ENCODE peak calls at places on chromosomes 16 and 17, in four cellular contexts. One of them, this sample, is unnamed.

GRCh38 chr17:29120439-29120838 is 59.8 kb downstream of the MYO18A start:
- DNase-seq in A549: no peak
- DNase-seq in WTC11: no peak
- DNase-seq in K562: no peak
- DNase-seq in this sample: no peak

GRCh38 chr17:81429813-81430510 is 34.7 kb downstream of the BAHCC1 start:
- DNase-seq in A549: no peak
- DNase-seq in WTC11: no peak
- DNase-seq in K562: no peak
- DNase-seq in this sample: no peak

GRCh38 chr17:12180644-12181261 is 160.1 kb downstream of the MAP2K4 start:
- DNase-seq in A549: peak
- DNase-seq in WTC11: peak
- DNase-seq in K562: peak
- DNase-seq in this sample: peak

GRCh38 chr16:59632266-59632855 is 898.2 kb upstream of the GOT2 start:
- DNase-seq in A549: no peak
- DNase-seq in WTC11: no peak
- DNase-seq in K562: no peak
- DNase-seq in this sample: no peak

GRCh38 chr17:41777157-41777578 is 9.3 kb downstream of the JUP start:
- DNase-seq in A549: peak
- DNase-seq in WTC11: peak
- DNase-seq in K562: no peak
- DNase-seq in this sample: peak

GRCh38 chr16:57518520-57518919 is 17.9 kb downstream of the CCDC102A start:
- DNase-seq in A549: no peak
- DNase-seq in WTC11: peak
- DNase-seq in K562: no peak
- DNase-seq in this sample: no peak

GRCh38 chr17:44987194-44987882 is 19.2 kb upstream of the C1QL1 start:
- DNase-seq in A549: no peak
- DNase-seq in WTC11: peak
- DNase-seq in K562: no peak
- DNase-seq in this sample: no peak

GRCh38 chr16:3879258-3879886 is 1.1 kb downstream of the CREBBP start:
- DNase-seq in A549: no peak
- DNase-seq in WTC11: no peak
- DNase-seq in K562: peak
- DNase-seq in this sample: no peak

GRCh38 chr16:53692146-53692545 is 11.5 kb downstream of the RPGRIP1L start:
- DNase-seq in A549: no peak
- DNase-seq in WTC11: peak
- DNase-seq in K562: no peak
- DNase-seq in this sample: no peak

GRCh38 chr17:4898927-4899326 is 409 bp upstream of the C17orf107 start:
- DNase-seq in A549: no peak
- DNase-seq in WTC11: no peak
- DNase-seq in K562: no peak
- DNase-seq in this sample: no peak

GRCh38 chr17:73311428-73311780 is 397 bp downstream of the CDC42EP4 start:
- DNase-seq in A549: no peak
- DNase-seq in WTC11: no peak
- DNase-seq in K562: peak
- DNase-seq in this sample: no peak

GRCh38 chr16:86033016-86033474 is 134.1 kb downstream of the IRF8 start:
- DNase-seq in A549: no peak
- DNase-seq in WTC11: no peak
- DNase-seq in K562: no peak
- DNase-seq in this sample: no peak

GRCh38 chr16:49756971-49757743 is 98.8 kb downstream of the ZNF423 start:
- DNase-seq in A549: no peak
- DNase-seq in WTC11: no peak
- DNase-seq in K562: no peak
- DNase-seq in this sample: no peak

GRCh38 chr16:89922477-89922883 is 662 bp upstream of the TUBB3 start:
- DNase-seq in A549: peak
- DNase-seq in WTC11: peak
- DNase-seq in K562: peak
- DNase-seq in this sample: peak

GRCh38 chr17:45050680-45051059 is 762 bp downstream of the DCAKD start:
- DNase-seq in A549: peak
- DNase-seq in WTC11: no peak
- DNase-seq in K562: peak
- DNase-seq in this sample: peak

GRCh38 chr17:20156196-20157077 is 147.3 kb downstream of the SPECC1 start:
- DNase-seq in A549: peak
- DNase-seq in WTC11: peak
- DNase-seq in K562: peak
- DNase-seq in this sample: peak

GRCh38 chr16:30793508-30794069 is 6.6 kb upstream of the ZNF629 start:
- DNase-seq in A549: no peak
- DNase-seq in WTC11: no peak
- DNase-seq in K562: no peak
- DNase-seq in this sample: no peak

GRCh38 chr16:87233928-87234327 is 83.3 kb downstream of the C16orf95 start:
- DNase-seq in A549: no peak
- DNase-seq in WTC11: peak
- DNase-seq in K562: peak
- DNase-seq in this sample: peak

GRCh38 chr17:77011173-77012011 is 129.4 kb upstream of the SEC14L1 start:
- DNase-seq in A549: no peak
- DNase-seq in WTC11: peak
- DNase-seq in K562: no peak
- DNase-seq in this sample: peak

GRCh38 chr17:49715717-49716279 is 8.0 kb upstream of the SLC35B1 start:
- DNase-seq in A549: no peak
- DNase-seq in WTC11: no peak
- DNase-seq in K562: no peak
- DNase-seq in this sample: no peak

DNA sequence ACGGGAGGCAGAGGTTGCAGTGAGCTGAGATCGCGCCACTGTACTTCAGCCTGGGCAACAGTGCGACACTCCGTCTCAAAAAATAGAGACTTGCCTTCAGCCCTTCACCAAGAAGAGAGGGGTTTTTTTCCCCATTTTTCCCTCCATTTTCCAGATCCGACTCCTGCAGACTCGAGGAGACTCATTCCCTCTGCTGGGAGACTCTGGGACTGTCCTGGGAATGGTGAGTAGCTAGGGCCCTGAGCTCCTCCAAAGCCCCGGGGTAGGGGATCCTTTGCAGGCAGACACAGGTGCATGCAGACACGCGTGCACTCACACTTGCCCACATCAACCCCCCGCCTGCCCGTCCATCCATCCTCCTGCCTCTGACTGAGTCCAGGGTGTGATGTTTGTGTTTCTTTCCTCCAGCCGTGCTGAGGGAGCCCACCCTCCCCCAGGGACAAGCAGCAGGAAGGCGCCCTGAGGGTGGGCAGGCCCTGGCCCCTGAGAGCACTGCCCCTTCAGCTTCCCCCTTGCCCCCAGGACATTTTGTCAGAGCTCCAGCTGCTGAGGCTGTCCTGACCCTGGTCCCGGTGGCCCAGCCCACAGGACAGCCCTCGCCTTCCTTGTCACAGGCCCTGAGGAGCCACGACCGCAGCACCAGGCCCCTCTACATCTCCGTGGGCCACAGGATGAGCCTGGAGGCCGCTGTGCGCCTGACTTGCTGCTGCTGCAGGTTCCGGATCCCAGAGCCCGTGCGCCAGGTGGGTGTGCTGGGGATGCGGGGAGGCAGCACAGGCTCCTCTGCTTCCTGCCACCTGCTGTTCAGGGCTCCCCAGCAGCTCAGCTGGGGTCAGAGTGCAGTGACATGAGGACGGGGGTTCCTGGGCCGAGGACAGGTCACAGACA is 10.2 kb downstream of the ENDOV start:
- DNase-seq in A549: no peak
- DNase-seq in WTC11: no peak
- DNase-seq in K562: no peak
- DNase-seq in this sample: no peak
- TF ChIP-seq NR3C1 in A549: no peak
- TF ChIP-seq NR3C1 in WTC11: no peak
- TF ChIP-seq NR3C1 in K562: no peak
- TF ChIP-seq NR3C1 in this sample: no peak

GRCh38 chr17:17231621-17232302 is 5.2 kb downstream of the FLCN start:
- DNase-seq in A549: no peak
- DNase-seq in WTC11: no peak
- DNase-seq in K562: no peak
- DNase-seq in this sample: no peak

GRCh38 chr17:17232303-17232621 is 4.7 kb downstream of the FLCN start:
- DNase-seq in A549: no peak
- DNase-seq in WTC11: no peak
- DNase-seq in K562: no peak
- DNase-seq in this sample: no peak

GRCh38 chr17:17236295-17237025 is 508 bp downstream of the FLCN start:
- DNase-seq in A549: peak
- DNase-seq in WTC11: peak
- DNase-seq in K562: peak
- DNase-seq in this sample: peak

GRCh38 chr17:17237026-17237799 is at the start of gene FLCN:
- DNase-seq in A549: peak
- DNase-seq in WTC11: peak
- DNase-seq in K562: peak
- DNase-seq in this sample: peak

GRCh38 chr17:17235212-17236174 is 1.5 kb downstream of the FLCN start:
- DNase-seq in A549: no peak
- DNase-seq in WTC11: no peak
- DNase-seq in K562: no peak
- DNase-seq in this sample: peak
- TF ChIP-seq NR3C1 in A549: no peak
- TF ChIP-seq NR3C1 in WTC11: no peak
- TF ChIP-seq NR3C1 in K562: no peak
- TF ChIP-seq NR3C1 in this sample: no peak

GRCh38 chr17:40023590-40024292 is 8.5 kb downstream of the CSF3 start:
- DNase-seq in A549: no peak
- DNase-seq in WTC11: no peak
- DNase-seq in K562: no peak
- DNase-seq in this sample: no peak
- TF ChIP-seq NR3C1 in A549: no peak
- TF ChIP-seq NR3C1 in WTC11: no peak
- TF ChIP-seq NR3C1 in K562: no peak
- TF ChIP-seq NR3C1 in this sample: no peak

GRCh38 chr17:47650525-47651522 is 1.1 kb downstream of the KPNB1 start:
- DNase-seq in A549: peak
- DNase-seq in WTC11: peak
- DNase-seq in K562: peak
- DNase-seq in this sample: peak

GRCh38 chr17:47651704-47652103 is 2.0 kb downstream of the KPNB1 start:
- DNase-seq in A549: no peak
- DNase-seq in WTC11: no peak
- DNase-seq in K562: no peak
- DNase-seq in this sample: no peak

GRCh38 chr17:47649153-47649971 is at the start of gene KPNB1:
- DNase-seq in A549: peak
- DNase-seq in WTC11: peak
- DNase-seq in K562: peak
- DNase-seq in this sample: peak

GRCh38 chr17:47652570-47652969 is 2.9 kb downstream of the KPNB1 start:
- DNase-seq in A549: no peak
- DNase-seq in WTC11: no peak
- DNase-seq in K562: no peak
- DNase-seq in this sample: no peak

GRCh38 chr17:47649972-47650524 is 329 bp downstream of the KPNB1 start:
- DNase-seq in A549: peak
- DNase-seq in WTC11: no peak
- DNase-seq in K562: peak
- DNase-seq in this sample: no peak
- TF ChIP-seq NR3C1 in A549: no peak
- TF ChIP-seq NR3C1 in WTC11: no peak
- TF ChIP-seq NR3C1 in K562: no peak
- TF ChIP-seq NR3C1 in this sample: no peak

GRCh38 chr17:59387351-59388069 is 56.1 kb downstream of the YPEL2 start:
- DNase-seq in A549: no peak
- DNase-seq in WTC11: no peak
- DNase-seq in K562: no peak
- DNase-seq in this sample: no peak

GRCh38 chr17:59392973-59393679 is 61.7 kb downstream of the YPEL2 start:
- DNase-seq in A549: no peak
- DNase-seq in WTC11: no peak
- DNase-seq in K562: no peak
- DNase-seq in this sample: peak

GRCh38 chr17:59388070-59388556 is 56.7 kb downstream of the YPEL2 start:
- DNase-seq in A549: no peak
- DNase-seq in WTC11: no peak
- DNase-seq in K562: no peak
- DNase-seq in this sample: no peak

GRCh38 chr17:59391026-59391425 is 59.6 kb downstream of the YPEL2 start:
- DNase-seq in A549: no peak
- DNase-seq in WTC11: no peak
- DNase-seq in K562: no peak
- DNase-seq in this sample: no peak
- TF ChIP-seq NR3C1 in A549: no peak
- TF ChIP-seq NR3C1 in WTC11: no peak
- TF ChIP-seq NR3C1 in K562: no peak
- TF ChIP-seq NR3C1 in this sample: no peak

DNA sequence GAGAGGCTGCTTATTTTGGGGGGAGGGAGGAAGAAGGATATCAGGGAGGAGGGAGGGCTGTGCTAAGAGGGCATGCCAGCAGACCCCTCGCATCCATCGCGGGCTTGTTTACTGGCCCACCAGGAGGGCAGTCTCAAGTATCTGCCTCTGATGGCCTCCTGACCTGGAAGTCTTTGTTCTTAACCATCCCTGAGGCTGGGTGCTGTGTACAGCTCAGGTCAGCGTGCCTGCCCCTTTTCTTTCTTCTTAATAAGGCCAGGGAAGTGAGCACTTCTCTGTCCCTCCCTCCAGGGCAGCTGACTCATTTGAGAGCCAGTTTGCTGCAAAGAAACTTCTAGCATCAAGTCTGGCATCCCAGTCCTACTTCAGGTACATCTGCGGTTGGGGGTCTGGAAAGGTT is 157.0 kb downstream of the CCDC182 start:
- DNase-seq in A549: no peak
- DNase-seq in WTC11: no peak
- DNase-seq in K562: no peak
- DNase-seq in this sample: no peak
- TF ChIP-seq NR3C1 in A549: no peak
- TF ChIP-seq NR3C1 in WTC11: no peak
- TF ChIP-seq NR3C1 in K562: no peak
- TF ChIP-seq NR3C1 in this sample: no peak

DNA sequence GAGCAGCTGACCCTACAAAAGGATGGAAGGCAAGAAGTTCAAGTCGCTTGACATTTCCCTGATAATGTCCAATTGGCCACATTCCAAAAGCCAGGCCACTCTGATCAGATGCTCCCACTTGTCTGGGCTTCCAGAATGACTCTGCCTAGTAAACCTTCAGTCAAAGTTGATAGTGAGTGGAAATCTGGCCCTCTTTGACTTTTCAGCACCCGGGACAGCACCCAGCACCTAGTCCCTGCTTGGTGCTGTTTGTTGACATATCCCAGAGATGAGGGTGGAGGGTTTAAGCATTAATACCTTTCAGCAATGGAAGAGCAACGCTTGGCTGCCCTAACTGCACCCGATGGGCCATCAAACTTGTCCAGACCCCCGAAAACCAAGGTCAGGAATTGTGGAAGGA is 131.3 kb downstream of the AIPL1 start:
- DNase-seq in A549: no peak
- DNase-seq in WTC11: peak
- DNase-seq in K562: no peak
- DNase-seq in this sample: no peak
- TF ChIP-seq NR3C1 in A549: no peak
- TF ChIP-seq NR3C1 in WTC11: no peak
- TF ChIP-seq NR3C1 in K562: no peak
- TF ChIP-seq NR3C1 in this sample: no peak

GRCh38 chr16:19139436-19140091 is 25.8 kb downstream of the ITPRIPL2 start:
- DNase-seq in A549: no peak
- DNase-seq in WTC11: no peak
- DNase-seq in K562: no peak
- DNase-seq in this sample: no peak
- TF ChIP-seq NR3C1 in A549: no peak
- TF ChIP-seq NR3C1 in WTC11: no peak
- TF ChIP-seq NR3C1 in K562: no peak
- TF ChIP-seq NR3C1 in this sample: no peak

This sample was measured in HepG2.